ENCODE peak calls at places on chromosome 19, in eight cellular contexts. One of them, this sample, is unnamed.

GRCh38 chr19:36837525-36837901 is 674 bp downstream of the ZNF790 start:
- DNase-seq in WTC11: no peak
- DNase-seq in B cell: no peak
- DNase-seq in A549: no peak
- DNase-seq in GM12865: no peak
- DNase-seq in ovary: no peak
- DNase-seq in NB4: no peak
- DNase-seq in nephron progenitor cell: no peak
- DNase-seq in this sample: no peak

GRCh38 chr19:40815223-40815622 is 16.2 kb downstream of the EGLN2 start:
- DNase-seq in WTC11: no peak
- DNase-seq in B cell: no peak
- DNase-seq in A549: no peak
- DNase-seq in GM12865: no peak
- DNase-seq in ovary: no peak
- DNase-seq in NB4: no peak
- DNase-seq in nephron progenitor cell: no peak
- DNase-seq in this sample: no peak

GRCh38 chr19:56623006-56623405 is 20.0 kb upstream of the SMIM17 start:
- DNase-seq in WTC11: no peak
- DNase-seq in B cell: no peak
- DNase-seq in A549: no peak
- DNase-seq in GM12865: no peak
- DNase-seq in ovary: no peak
- DNase-seq in NB4: no peak
- DNase-seq in nephron progenitor cell: no peak
- DNase-seq in this sample: no peak

GRCh38 chr19:44777715-44778347 is at the start of gene CBLC:
- DNase-seq in WTC11: peak
- DNase-seq in B cell: no peak
- DNase-seq in A549: peak
- DNase-seq in GM12865: no peak
- DNase-seq in ovary: peak
- DNase-seq in NB4: no peak
- DNase-seq in nephron progenitor cell: peak
- DNase-seq in this sample: no peak

GRCh38 chr19:42091300-42092266 is 15.6 kb downstream of the ZNF574 start:
- DNase-seq in WTC11: no peak
- DNase-seq in B cell: no peak
- DNase-seq in A549: peak
- DNase-seq in GM12865: no peak
- DNase-seq in ovary: no peak
- DNase-seq in NB4: no peak
- DNase-seq in nephron progenitor cell: no peak
- DNase-seq in this sample: no peak

GRCh38 chr19:15640294-15640903 is at the start of gene CYP4F3:
- DNase-seq in WTC11: no peak
- DNase-seq in B cell: no peak
- DNase-seq in A549: peak
- DNase-seq in GM12865: no peak
- DNase-seq in ovary: peak
- DNase-seq in NB4: peak
- DNase-seq in nephron progenitor cell: no peak
- DNase-seq in this sample: no peak

GRCh38 chr19:53057904-53058579 is 13.5 kb downstream of the ERVV-2 start:
- DNase-seq in WTC11: peak
- DNase-seq in B cell: no peak
- DNase-seq in A549: no peak
- DNase-seq in GM12865: no peak
- DNase-seq in ovary: peak
- DNase-seq in NB4: no peak
- DNase-seq in nephron progenitor cell: peak
- DNase-seq in this sample: no peak

GRCh38 chr19:7477758-7478157 is 11.1 kb downstream of the PEX11G start:
- DNase-seq in WTC11: no peak
- DNase-seq in B cell: no peak
- DNase-seq in A549: no peak
- DNase-seq in GM12865: no peak
- DNase-seq in ovary: no peak
- DNase-seq in NB4: no peak
- DNase-seq in nephron progenitor cell: no peak
- DNase-seq in this sample: no peak

GRCh38 chr19:28710278-28710677 is 502.7 kb downstream of the UQCRFS1 start:
- DNase-seq in WTC11: no peak
- DNase-seq in B cell: no peak
- DNase-seq in A549: peak
- DNase-seq in GM12865: peak
- DNase-seq in ovary: no peak
- DNase-seq in NB4: peak
- DNase-seq in nephron progenitor cell: peak
- DNase-seq in this sample: no peak

GRCh38 chr19:38319421-38320258 is at the start of gene KCNK6:
- DNase-seq in WTC11: peak
- DNase-seq in B cell: peak
- DNase-seq in A549: no peak
- DNase-seq in GM12865: peak
- DNase-seq in ovary: peak
- DNase-seq in NB4: peak
- DNase-seq in nephron progenitor cell: peak
- DNase-seq in this sample: no peak

GRCh38 chr19:57830071-57830602 is at the start of gene ZNF587B:
- DNase-seq in WTC11: peak
- DNase-seq in B cell: no peak
- DNase-seq in A549: peak
- DNase-seq in GM12865: no peak
- DNase-seq in ovary: peak
- DNase-seq in NB4: peak
- DNase-seq in nephron progenitor cell: peak
- DNase-seq in this sample: peak

DNA sequence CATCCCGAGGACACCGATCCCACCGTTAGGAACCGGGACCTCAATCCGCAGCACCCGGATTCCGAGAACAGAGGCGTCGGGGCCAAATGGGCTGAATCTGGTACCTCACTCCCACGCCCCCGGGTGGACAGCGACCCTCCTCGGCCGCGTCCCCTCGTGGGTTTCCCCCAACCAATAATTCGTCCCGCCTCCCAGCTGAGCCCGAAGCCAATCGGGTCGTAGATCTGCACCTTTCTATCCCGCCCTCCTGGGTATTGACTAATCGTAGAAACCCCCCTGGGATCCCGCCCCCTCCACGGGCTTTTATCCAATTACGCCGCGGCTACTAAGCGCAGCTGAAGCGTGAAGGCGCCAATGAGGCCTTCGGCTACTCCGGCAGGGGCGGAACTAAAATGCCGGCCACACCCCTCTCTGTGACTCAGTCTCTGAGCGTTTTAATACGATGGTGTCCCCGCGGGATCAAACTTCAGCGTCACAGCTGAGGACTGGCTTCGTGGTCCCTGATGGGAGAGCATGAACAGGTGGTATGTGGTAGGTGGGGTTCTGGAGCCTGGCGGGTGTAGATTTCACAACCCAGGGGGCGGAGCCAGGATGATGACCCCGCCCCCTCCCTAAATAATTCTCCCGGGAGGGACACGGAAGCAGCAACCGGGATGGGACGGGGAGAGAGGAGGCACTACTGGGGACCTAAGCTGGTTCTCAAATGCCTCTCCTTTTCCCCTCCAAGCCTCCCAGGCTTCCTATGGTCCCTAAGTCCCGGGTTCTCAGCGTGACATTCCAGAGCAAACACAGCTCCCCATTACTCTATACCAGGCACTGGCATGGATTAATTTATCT is at the start of the genes CCDC159 and TMEM205:
- DNase-seq in WTC11: peak
- DNase-seq in B cell: peak
- DNase-seq in A549: peak
- DNase-seq in GM12865: peak
- DNase-seq in ovary: peak
- DNase-seq in NB4: peak
- DNase-seq in nephron progenitor cell: peak
- DNase-seq in this sample: peak
- TF ChIP-seq CTCF in WTC11: no peak
- TF ChIP-seq CTCF in B cell: no peak
- TF ChIP-seq CTCF in A549: no peak
- TF ChIP-seq CTCF in GM12865: peak
- TF ChIP-seq CTCF in ovary: no peak
- TF ChIP-seq CTCF in NB4: no peak
- TF ChIP-seq CTCF in nephron progenitor cell: no peak
- TF ChIP-seq CTCF in this sample: no peak

GRCh38 chr19:6236310-6237291 is 43.2 kb downstream of the MLLT1 start:
- DNase-seq in WTC11: no peak
- DNase-seq in B cell: peak
- DNase-seq in A549: no peak
- DNase-seq in GM12865: no peak
- DNase-seq in ovary: no peak
- DNase-seq in NB4: no peak
- DNase-seq in nephron progenitor cell: no peak
- DNase-seq in this sample: no peak

GRCh38 chr19:6239401-6239844 is 40.4 kb downstream of the MLLT1 start:
- DNase-seq in WTC11: no peak
- DNase-seq in B cell: no peak
- DNase-seq in A549: no peak
- DNase-seq in GM12865: no peak
- DNase-seq in ovary: peak
- DNase-seq in NB4: no peak
- DNase-seq in nephron progenitor cell: no peak
- DNase-seq in this sample: no peak

GRCh38 chr19:6239871-6240676 is 39.7 kb downstream of the MLLT1 start:
- DNase-seq in WTC11: peak
- DNase-seq in B cell: no peak
- DNase-seq in A549: no peak
- DNase-seq in GM12865: no peak
- DNase-seq in ovary: no peak
- DNase-seq in NB4: no peak
- DNase-seq in nephron progenitor cell: peak
- DNase-seq in this sample: no peak

GRCh38 chr19:6238643-6239281 is 41.0 kb downstream of the MLLT1 start:
- DNase-seq in WTC11: no peak
- DNase-seq in B cell: no peak
- DNase-seq in A549: no peak
- DNase-seq in GM12865: no peak
- DNase-seq in ovary: peak
- DNase-seq in NB4: no peak
- DNase-seq in nephron progenitor cell: no peak
- DNase-seq in this sample: no peak

GRCh38 chr19:6238256-6238642 is 41.5 kb downstream of the MLLT1 start:
- DNase-seq in WTC11: no peak
- DNase-seq in B cell: no peak
- DNase-seq in A549: no peak
- DNase-seq in GM12865: no peak
- DNase-seq in ovary: no peak
- DNase-seq in NB4: no peak
- DNase-seq in nephron progenitor cell: no peak
- DNase-seq in this sample: no peak
- TF ChIP-seq CTCF in WTC11: no peak
- TF ChIP-seq CTCF in B cell: no peak
- TF ChIP-seq CTCF in A549: no peak
- TF ChIP-seq CTCF in GM12865: no peak
- TF ChIP-seq CTCF in ovary: no peak
- TF ChIP-seq CTCF in NB4: no peak
- TF ChIP-seq CTCF in nephron progenitor cell: no peak
- TF ChIP-seq CTCF in this sample: no peak

GRCh38 chr19:11025997-11026396 is 63.3 kb upstream of the LDLR start:
- DNase-seq in WTC11: no peak
- DNase-seq in B cell: no peak
- DNase-seq in A549: no peak
- DNase-seq in GM12865: no peak
- DNase-seq in ovary: no peak
- DNase-seq in NB4: no peak
- DNase-seq in nephron progenitor cell: no peak
- DNase-seq in this sample: no peak

GRCh38 chr19:11023635-11024168 is 62.9 kb downstream of the SMARCA4 start:
- DNase-seq in WTC11: no peak
- DNase-seq in B cell: no peak
- DNase-seq in A549: no peak
- DNase-seq in GM12865: no peak
- DNase-seq in ovary: no peak
- DNase-seq in NB4: no peak
- DNase-seq in nephron progenitor cell: no peak
- DNase-seq in this sample: no peak

GRCh38 chr19:11024259-11024658 is 63.4 kb downstream of the SMARCA4 start:
- DNase-seq in WTC11: no peak
- DNase-seq in B cell: no peak
- DNase-seq in A549: no peak
- DNase-seq in GM12865: no peak
- DNase-seq in ovary: peak
- DNase-seq in NB4: no peak
- DNase-seq in nephron progenitor cell: no peak
- DNase-seq in this sample: no peak

GRCh38 chr19:11025445-11025844 is 63.8 kb upstream of the LDLR start:
- DNase-seq in WTC11: no peak
- DNase-seq in B cell: no peak
- DNase-seq in A549: no peak
- DNase-seq in GM12865: no peak
- DNase-seq in ovary: no peak
- DNase-seq in NB4: no peak
- DNase-seq in nephron progenitor cell: no peak
- DNase-seq in this sample: no peak

DNA sequence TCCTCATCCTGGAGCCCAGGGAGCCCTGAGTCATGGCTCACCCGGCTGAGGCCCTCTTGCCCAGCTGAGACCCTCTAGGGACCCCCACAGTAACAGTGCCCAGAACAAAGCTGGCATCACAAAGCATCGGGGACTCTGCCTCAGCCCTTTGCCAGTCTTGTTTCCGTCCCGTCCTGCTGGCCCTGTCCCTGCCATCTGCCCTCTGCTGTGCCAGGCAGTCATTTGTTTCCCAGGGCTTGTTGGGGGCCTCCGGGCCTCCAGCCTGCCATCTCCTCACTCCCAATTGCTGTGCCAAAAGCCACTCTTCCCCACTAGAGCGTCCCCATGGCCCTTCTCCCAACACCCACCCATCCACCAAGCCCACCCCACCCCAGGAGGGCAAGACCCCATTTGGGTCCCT is 64.2 kb downstream of the SMARCA4 start:
- DNase-seq in WTC11: no peak
- DNase-seq in B cell: no peak
- DNase-seq in A549: no peak
- DNase-seq in GM12865: no peak
- DNase-seq in ovary: peak
- DNase-seq in NB4: no peak
- DNase-seq in nephron progenitor cell: no peak
- DNase-seq in this sample: no peak
- TF ChIP-seq CTCF in WTC11: no peak
- TF ChIP-seq CTCF in B cell: no peak
- TF ChIP-seq CTCF in A549: no peak
- TF ChIP-seq CTCF in GM12865: no peak
- TF ChIP-seq CTCF in ovary: no peak
- TF ChIP-seq CTCF in NB4: no peak
- TF ChIP-seq CTCF in nephron progenitor cell: no peak
- TF ChIP-seq CTCF in this sample: no peak

DNA sequence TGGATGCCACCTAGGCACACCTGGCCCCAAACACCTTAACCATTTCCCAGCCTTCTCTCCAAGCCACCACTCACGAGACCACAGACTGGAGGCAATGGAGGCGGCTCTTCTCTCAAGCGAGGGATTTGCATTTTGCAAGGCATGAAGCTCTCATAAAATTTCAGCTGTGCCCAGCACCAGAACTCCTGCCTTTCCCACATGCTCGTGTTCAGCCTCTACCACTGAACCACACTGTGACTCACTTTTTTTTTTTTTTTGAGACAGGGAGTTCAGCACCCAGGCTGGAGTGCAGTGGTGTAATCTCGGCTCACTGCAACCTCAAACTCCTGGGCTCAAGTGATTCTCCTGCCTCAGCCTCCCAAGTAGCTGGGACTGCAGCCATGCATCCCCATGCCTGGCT is 10.6 kb downstream of the NANOS3 start:
- DNase-seq in WTC11: no peak
- DNase-seq in B cell: no peak
- DNase-seq in A549: no peak
- DNase-seq in GM12865: no peak
- DNase-seq in ovary: no peak
- DNase-seq in NB4: peak
- DNase-seq in nephron progenitor cell: no peak
- DNase-seq in this sample: no peak
- TF ChIP-seq CTCF in WTC11: no peak
- TF ChIP-seq CTCF in B cell: no peak
- TF ChIP-seq CTCF in A549: no peak
- TF ChIP-seq CTCF in GM12865: no peak
- TF ChIP-seq CTCF in ovary: no peak
- TF ChIP-seq CTCF in NB4: no peak
- TF ChIP-seq CTCF in nephron progenitor cell: no peak
- TF ChIP-seq CTCF in this sample: no peak